ENCODE peak calls at places on chromosomes 12 and 14, in nine cellular contexts. B, I, R, L, O, C, Y, M and E are unnamed samples.
A peak's percentile ranks its signal among the peaks of the same experiment; 100 is the strongest.

GRCh38 chr14:105540811-105541210 is 14.4 kb downstream of the TMEM121 start:
- DNase-seq in B (no peak), I (no peak), R (peak; percentile 50), L (no peak), O (no peak), C (no peak), Y (no peak), M (no peak), E (no peak)

GRCh38 chr12:16604853-16605252 is 1.1 kb downstream of the LMO3 start:
- DNase-seq in B (no peak), I (no peak), R (peak; percentile 76), L (no peak), O (no peak), C (no peak), Y (no peak), M (no peak), E (no peak)

GRCh38 chr12:40054554-40055226 is 51.2 kb downstream of the SLC2A13 start:
- DNase-seq in B (peak; percentile 13), I (no peak), R (peak; percentile 74), L (no peak), O (no peak), C (no peak), Y (no peak), M (peak; percentile 12), E (no peak)

GRCh38 chr14:89340200-89340667 is 76.8 kb downstream of the FOXN3 start:
- DNase-seq in B (no peak), I (no peak), R (no peak), L (no peak), O (no peak), C (no peak), Y (no peak), M (no peak), E (no peak)

GRCh38 chr14:93957333-93957710 is 19.0 kb downstream of the ASB2 start:
- DNase-seq in B (no peak), I (no peak), R (no peak), L (no peak), O (no peak), C (no peak), Y (no peak), M (no peak), E (no peak)

GRCh38 chr12:132672678-132673077 is 14.5 kb downstream of the POLE start:
- DNase-seq in B (no peak), I (no peak), R (peak; percentile 56), L (no peak), O (no peak), C (no peak), Y (no peak), M (no peak), E (no peak)

GRCh38 chr12:81874166-81874565 is 115.0 kb upstream of the PPFIA2 start:
- DNase-seq in B (no peak), I (no peak), R (no peak), L (no peak), O (no peak), C (no peak), Y (no peak), M (no peak), E (no peak)

GRCh38 chr12:124608451-124608870 is 41.0 kb upstream of the NCOR2 start:
- DNase-seq in B (peak; percentile 46), I (no peak), R (no peak), L (no peak), O (no peak), C (no peak), Y (no peak), M (no peak), E (no peak)

GRCh38 chr12:113244015-113244983 is 23.0 kb downstream of the TPCN1 start:
- DNase-seq in B (peak; percentile 85), I (peak; percentile 85), R (peak; percentile 90), L (peak; percentile 76), O (no peak), C (peak; percentile 91), Y (no peak), M (no peak), E (no peak)

GRCh38 chr12:27936196-27936595 is 36.3 kb downstream of the PTHLH start:
- DNase-seq in B (no peak), I (no peak), R (no peak), L (no peak), O (no peak), C (no peak), Y (no peak), M (no peak), E (no peak)

GRCh38 chr12:62006076-62006732 is 254.0 kb upstream of the USP15 start:
- DNase-seq in B (no peak), I (no peak), R (no peak), L (no peak), O (peak; percentile 40), C (no peak), Y (peak; percentile 13), M (peak; percentile 37), E (peak; percentile 20)

GRCh38 chr12:52566847-52567291 is 6.8 kb downstream of the KRT74 start:
- DNase-seq in B (no peak), I (no peak), R (no peak), L (peak; percentile 83), O (peak; percentile 40), C (no peak), Y (no peak), M (no peak), E (no peak)

GRCh38 chr12:34286483-34286882 is 264.2 kb downstream of the ALG10 start:
- DNase-seq in B (no peak), I (no peak), R (no peak), L (no peak), O (no peak), C (peak; percentile 2), Y (no peak), M (no peak), E (no peak)

GRCh38 chr14:104235686-104236085 is 97.3 kb downstream of the KIF26A start:
- DNase-seq in B (no peak), I (no peak), R (no peak), L (peak; percentile 15), O (no peak), C (no peak), Y (no peak), M (no peak), E (no peak)

GRCh38 chr12:78009031-78009430 is 178.3 kb downstream of the NAV3 start:
- DNase-seq in B (no peak), I (no peak), R (no peak), L (no peak), O (no peak), C (no peak), Y (no peak), M (no peak), E (no peak)

GRCh38 chr14:99564256-99564902 is 39.6 kb downstream of the CCDC85C start:
- DNase-seq in B (no peak), I (peak; percentile 60), R (peak; percentile 95), L (no peak), O (no peak), C (peak; percentile 73), Y (no peak), M (no peak), E (no peak)
- TF ChIP-seq POLR2AphosphoS5 in B (peak; percentile 23), I (no peak), R (peak; percentile 63), L (no peak), O (no peak), C (peak; percentile 14), Y (no peak), M (no peak), E (no peak)

GRCh38 chr14:34030864-34031263 is 80.0 kb upstream of the EGLN3 start:
- DNase-seq in B (peak; percentile 27), I (no peak), R (no peak), L (no peak), O (no peak), C (no peak), Y (no peak), M (no peak), E (no peak)
- TF ChIP-seq POLR2AphosphoS5 in B (peak; percentile 93), I (no peak), R (peak; percentile 55), L (no peak), O (no peak), C (peak; percentile 55), Y (no peak), M (no peak), E (no peak)

DNA sequence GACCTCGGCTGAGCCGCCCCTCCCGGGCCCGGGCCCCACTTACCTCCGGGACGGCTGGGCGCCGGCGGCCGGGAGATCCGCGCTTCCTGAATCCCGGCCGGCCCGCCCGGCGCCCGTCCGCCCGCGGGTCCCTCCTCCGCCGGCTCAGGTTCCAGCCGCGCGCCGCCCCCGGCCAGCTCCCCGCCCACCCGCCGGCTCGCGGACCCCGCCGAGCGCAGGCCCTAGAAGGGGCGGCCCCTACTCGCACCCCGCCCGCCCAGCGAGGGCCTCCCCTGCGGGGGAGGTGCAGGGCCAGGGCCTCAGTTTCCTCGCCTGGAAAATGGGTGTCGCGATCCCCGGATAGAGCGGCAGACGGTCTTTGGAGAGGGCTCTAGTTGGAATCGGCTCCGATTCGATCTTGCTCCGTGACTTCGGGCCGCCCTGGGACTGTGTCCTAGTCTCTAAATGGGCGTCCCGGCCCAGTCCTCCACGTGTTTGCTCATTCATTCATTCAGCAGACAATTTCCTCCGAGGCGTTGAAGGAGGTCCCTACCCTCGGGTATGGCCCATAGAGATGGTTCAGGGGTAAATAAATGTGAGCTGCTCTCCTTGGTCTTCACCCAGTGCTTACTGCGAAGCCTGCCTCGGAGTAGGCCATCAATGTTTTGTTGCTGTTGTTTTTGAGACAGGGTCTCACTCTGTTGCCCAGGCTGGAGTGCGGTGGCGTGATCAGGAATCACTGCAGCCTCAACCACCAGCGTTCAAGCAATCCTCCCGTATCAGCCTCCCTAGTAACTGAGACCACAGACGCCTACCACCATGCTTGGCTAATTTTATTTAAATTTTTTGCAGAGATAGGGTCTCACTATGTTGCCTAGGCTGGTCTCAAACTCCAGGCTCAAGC is at the start of gene TRPV4:
- DNase-seq in B (no peak), I (no peak), R (no peak), L (no peak), O (peak; percentile 85), C (peak; percentile 30), Y (no peak), M (no peak), E (no peak)
- TF ChIP-seq POLR2AphosphoS5 in B (no peak), I (no peak), R (no peak), L (no peak), O (no peak), C (no peak), Y (no peak), M (no peak), E (no peak)

GRCh38 chr14:28116716-28117115 is 649.9 kb upstream of the FOXG1 start:
- DNase-seq in B (no peak), I (no peak), R (no peak), L (no peak), O (no peak), C (no peak), Y (no peak), M (no peak), E (no peak)

GRCh38 chr14:28119849-28120248 is 646.7 kb upstream of the FOXG1 start:
- DNase-seq in B (no peak), I (no peak), R (no peak), L (no peak), O (no peak), C (no peak), Y (no peak), M (no peak), E (no peak)

DNA sequence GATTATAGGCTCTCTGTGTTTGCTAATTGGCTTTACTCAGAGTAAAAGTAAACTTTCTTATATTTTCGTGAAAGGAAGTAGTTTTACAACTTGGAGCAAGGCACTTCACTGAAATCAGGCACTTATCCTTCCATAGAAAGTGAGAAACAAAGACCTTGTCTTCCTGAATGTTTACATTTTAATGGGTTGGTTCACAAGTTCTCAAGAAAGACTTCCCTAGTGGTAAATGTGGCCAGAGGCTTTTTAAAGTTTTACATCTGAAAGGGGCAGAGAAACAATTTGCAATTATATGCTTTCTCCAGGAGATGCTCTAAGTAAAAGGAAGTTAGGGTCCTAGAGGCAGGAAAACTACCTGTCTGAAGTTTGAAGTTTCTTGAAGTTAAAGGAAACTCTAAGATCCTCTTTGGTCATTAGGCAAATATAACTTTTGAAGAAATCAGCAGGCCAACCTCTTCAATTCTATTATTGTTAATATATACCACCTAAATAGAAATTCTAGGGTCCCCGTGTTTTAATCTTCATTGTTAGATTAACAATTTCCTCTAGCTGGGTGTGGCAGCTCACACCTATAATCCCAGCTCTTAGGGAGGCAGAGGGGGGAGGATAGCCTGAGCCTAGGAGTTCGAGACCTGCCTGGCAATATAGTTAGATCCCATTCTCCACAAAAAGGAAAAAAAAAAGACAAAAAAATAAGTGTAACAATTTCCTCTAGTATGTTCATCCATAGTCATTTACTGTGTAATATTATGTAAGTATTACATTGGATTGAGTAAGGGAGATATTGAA is 644.9 kb upstream of the FOXG1 start:
- DNase-seq in B (no peak), I (no peak), R (no peak), L (no peak), O (no peak), C (no peak), Y (no peak), M (no peak), E (no peak)
- TF ChIP-seq POLR2AphosphoS5 in B (no peak), I (no peak), R (no peak), L (no peak), O (no peak), C (no peak), Y (no peak), M (no peak), E (no peak)